ENCODE peak calls at places on chromosome 1, in four cellular contexts. Y is GM10248, J is NCI-H446, L is T-helper 1 cell. D is an unnamed sample.

GRCh38 chr1:226125097-226125630 is 61.4 kb downstream of the ACBD3 start:
- DNase-seq in Y (peak; percentile 80), J (peak; percentile 87), L (peak; percentile 61), D (peak; percentile 95)

GRCh38 chr1:202967684-202968281 is 726 bp upstream of the CYB5R1 start:
- DNase-seq in J (no peak), L (no peak), Y (peak; percentile 25), D (peak; percentile 43)

GRCh38 chr1:119482517-119483425 is 24.2 kb upstream of the HSD3B1 start:
- DNase-seq in Y (no peak), L (no peak), J (no peak), D (no peak)

GRCh38 chr1:90716552-90717355 is at the start of gene BARHL2:
- DNase-seq in Y (no peak), L (no peak), J (peak; percentile 40), D (no peak)

GRCh38 chr1:2091611-2092604 is 41.7 kb downstream of the PRKCZ start:
- DNase-seq in J (no peak), L (no peak), Y (peak; percentile 69), D (peak; percentile 58)

GRCh38 chr1:180522204-180522497 is 19.8 kb upstream of the ACBD6 start:
- DNase-seq in L (no peak), J (no peak), Y (no peak), D (no peak)

GRCh38 chr1:112466078-112466660 is 42.6 kb upstream of the WNT2B start:
- DNase-seq in J (peak; percentile 91), L (peak; percentile 62), Y (peak; percentile 87), D (peak; percentile 94)

GRCh38 chr1:218996362-218996761 is 177.3 kb upstream of the LYPLAL1 start:
- DNase-seq in J (no peak), Y (no peak), L (no peak), D (peak; percentile 44)

GRCh38 chr1:224637510-224637909 is 21.4 kb downstream of the CNIH3 start:
- DNase-seq in Y (no peak), J (no peak), L (no peak), D (no peak)

GRCh38 chr1:12386130-12386529 is 156.3 kb downstream of the VPS13D start:
- DNase-seq in Y (no peak), L (no peak), J (no peak), D (no peak)

D was measured in Karpas-422.